ENCODE peak calls at places on chromosomes 2 and 18, in ten cellular contexts. L is mammary epithelial cell, Y is Panc1, N is PC-3, Q is prostate gland, G is foreskin fibroblast, X is MM.1S, T is fibroblast of lung, E is choroid plexus epithelial cell, I is fibroblast of mammary gland. W is an unnamed sample.
A peak's percentile ranks its signal among the peaks of the same experiment; 100 is the strongest.

GRCh38 chr2:72990695-72991438 is 73.5 kb downstream of the EMX1 start:
- DNase-seq in L (no peak), Y (no peak), N (no peak), Q (no peak), G (no peak), X (no peak), T (no peak), E (no peak), I (no peak), W (no peak)

GRCh38 chr2:191714925-191715324 is 37.0 kb downstream of the NABP1 start:
- DNase-seq in L (no peak), Y (no peak), N (no peak), Q (no peak), G (no peak), X (no peak), T (no peak), E (peak; percentile 54), I (no peak), W (no peak)

GRCh38 chr18:11785444-11786055 is 65.7 kb upstream of the CHMP1B start:
- DNase-seq in L (no peak), Y (no peak), N (no peak), Q (no peak), G (no peak), X (no peak), T (no peak), E (no peak), I (no peak), W (no peak)

GRCh38 chr18:23828426-23828825 is 139.2 kb downstream of the LAMA3 start:
- DNase-seq in L (peak; percentile 93), Y (no peak), N (peak; percentile 88), Q (no peak), G (peak; percentile 76), X (no peak), T (peak; percentile 55), E (peak; percentile 91), I (peak; percentile 82), W (no peak)

GRCh38 chr2:14270036-14270582 is 362.4 kb upstream of the LRATD1 start:
- DNase-seq in L (no peak), Y (no peak), N (no peak), Q (no peak), G (no peak), X (no peak), T (no peak), E (no peak), I (no peak), W (no peak)

GRCh38 chr2:3196716-3197115 is 180.9 kb downstream of the EIPR1 start:
- DNase-seq in L (no peak), Y (no peak), N (no peak), Q (no peak), G (no peak), X (no peak), T (no peak), E (no peak), I (no peak), W (no peak)

GRCh38 chr18:48022531-48023330 is 92.3 kb upstream of the SMAD2 start:
- DNase-seq in L (peak; percentile 67), Y (no peak), N (peak; percentile 73), Q (no peak), G (peak; percentile 70), X (peak; percentile 72), T (peak; percentile 66), E (peak; percentile 84), I (peak; percentile 71), W (no peak)

GRCh38 chr2:120805590-120805989 is 69.9 kb downstream of the GLI2 start:
- DNase-seq in L (no peak), Y (no peak), N (no peak), Q (no peak), G (no peak), X (no peak), T (no peak), E (no peak), I (no peak), W (no peak)

GRCh38 chr2:229835601-229836283 is 86.1 kb downstream of the TRIP12 start:
- DNase-seq in L (peak; percentile 66), Y (no peak), N (peak; percentile 32), Q (no peak), G (peak; percentile 67), X (no peak), T (peak; percentile 56), E (peak; percentile 28), I (peak; percentile 69), W (peak; percentile 60)

GRCh38 chr2:188456114-188456909 is 164.6 kb downstream of the GULP1 start:
- DNase-seq in L (no peak), Y (no peak), N (peak; percentile 3), Q (no peak), G (no peak), X (no peak), T (no peak), E (no peak), I (peak; percentile 10), W (no peak)

GRCh38 chr2:221518201-221518936 is 53.7 kb downstream of the EPHA4 start:
- DNase-seq in L (no peak), Y (no peak), N (peak; percentile 81), Q (no peak), G (no peak), X (peak; percentile 10), T (peak; percentile 58), E (peak; percentile 41), I (no peak), W (no peak)
- H3K4me3 ChIP-seq in L (no peak overlapping the region), Y (no peak overlapping the region), N (peak overlapping the region; percentile 53), Q (no peak overlapping the region), G (no peak overlapping the region), X (no peak overlapping the region), T (no peak overlapping the region), E (no peak overlapping the region), I (no peak overlapping the region), W (no peak overlapping the region)

GRCh38 chr2:236641051-236641450 is 71.4 kb downstream of the ACKR3 start:
- DNase-seq in L (no peak), Y (no peak), N (no peak), Q (no peak), G (no peak), X (no peak), T (no peak), E (no peak), I (no peak), W (no peak)
- TF ChIP-seq CTCF in L (no peak), Y (no peak), N (no peak), Q (no peak), G (no peak), X (no peak), T (no peak), E (no peak), I (no peak), W (no peak)

DNA sequence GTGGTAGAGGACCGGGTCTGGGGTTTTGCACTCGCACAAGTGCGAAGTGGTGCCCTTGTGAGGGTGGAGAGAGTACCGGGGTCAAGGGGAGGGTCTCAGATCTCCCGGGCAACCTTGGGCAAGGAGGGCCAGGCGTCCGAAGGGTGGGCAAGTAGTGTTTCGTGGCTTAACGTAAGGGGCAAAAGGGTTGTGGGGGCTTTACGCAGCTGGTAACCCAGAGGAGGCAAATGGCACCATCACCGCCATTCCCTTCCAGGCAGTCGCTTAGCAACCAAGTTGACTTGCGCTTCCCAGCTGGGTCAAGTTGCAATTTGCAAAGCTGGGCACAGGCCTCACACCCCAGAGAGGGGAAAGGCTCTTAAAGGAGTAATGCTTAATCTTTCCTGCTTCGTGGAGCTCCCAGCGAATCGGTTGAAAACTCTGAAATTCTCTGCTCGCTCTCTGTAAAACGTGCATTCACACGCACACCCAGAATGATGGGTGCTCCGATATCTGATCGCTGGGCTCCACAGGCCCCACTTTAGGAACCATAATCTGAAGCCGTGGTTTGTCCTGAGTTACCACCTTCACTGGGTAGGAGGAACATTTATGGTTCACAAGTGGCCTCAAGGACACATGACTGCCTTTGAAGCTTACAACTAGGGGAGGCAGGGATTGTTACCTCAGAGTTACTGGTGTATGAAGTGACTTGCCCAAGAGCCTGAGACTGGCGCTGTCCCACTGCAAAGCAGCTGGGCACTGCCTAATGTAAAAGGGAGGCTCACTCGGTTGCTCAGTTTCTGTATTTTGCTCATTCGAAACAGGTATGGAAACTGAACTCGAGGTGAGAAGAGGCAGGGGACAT is 127.9 kb downstream of the UXS1 start:
- DNase-seq in L (no peak), Y (no peak), N (no peak), Q (no peak), G (no peak), X (no peak), T (no peak), E (no peak), I (no peak), W (no peak)
- H3K4me3 ChIP-seq in L (peak overlapping the region; percentile 45), Y (no peak overlapping the region), N (no peak overlapping the region), Q (peak overlapping the region; percentile 26), G (no peak overlapping the region), X (no peak overlapping the region), T (no peak overlapping the region), E (no peak overlapping the region), I (no peak overlapping the region), W (no peak overlapping the region)

DNA sequence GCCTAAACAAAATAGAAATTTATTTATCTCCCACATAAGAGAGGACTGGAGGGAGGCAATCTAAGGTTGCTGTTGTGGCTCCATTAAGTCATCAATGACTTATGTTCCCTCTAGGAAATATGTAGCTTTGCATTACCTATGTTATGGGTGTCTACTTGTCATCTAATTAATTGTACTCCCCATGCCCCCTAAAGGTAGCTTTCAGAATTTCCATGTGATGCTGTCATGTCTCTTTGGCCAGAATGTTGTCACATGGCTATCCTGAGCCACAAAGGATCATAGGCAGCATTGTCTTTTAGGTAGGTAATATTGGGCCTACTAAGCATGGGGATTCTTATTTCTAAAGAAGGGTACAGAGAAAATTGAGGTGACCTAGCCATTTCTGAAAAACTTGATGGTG is 935.6 kb upstream of the FANCL start:
- DNase-seq in L (no peak), Y (no peak), N (peak; percentile 3), Q (no peak), G (no peak), X (peak; percentile 27), T (no peak), E (no peak), I (no peak), W (no peak)
- TF ChIP-seq CTCF in L (no peak), Y (no peak), N (peak; percentile 19), Q (no peak), G (no peak), X (no peak), T (no peak), E (peak; percentile 13), I (no peak), W (no peak)

GRCh38 chr2:17541514-17541950 is 1.0 kb downstream of the VSNL1 start:
- DNase-seq in L (peak; percentile 19), Y (no peak), N (no peak), Q (no peak), G (no peak), X (no peak), T (no peak), E (no peak), I (no peak), W (no peak)
- H3K4me3 ChIP-seq in L (peak overlapping the region; percentile 72), Y (no peak overlapping the region), N (no peak overlapping the region), Q (peak overlapping the region; percentile 20), G (peak overlapping the region; percentile 44), X (peak overlapping the region; percentile 54), T (peak overlapping the region; percentile 63), E (no peak overlapping the region), I (no peak overlapping the region), W (no peak overlapping the region)

DNA sequence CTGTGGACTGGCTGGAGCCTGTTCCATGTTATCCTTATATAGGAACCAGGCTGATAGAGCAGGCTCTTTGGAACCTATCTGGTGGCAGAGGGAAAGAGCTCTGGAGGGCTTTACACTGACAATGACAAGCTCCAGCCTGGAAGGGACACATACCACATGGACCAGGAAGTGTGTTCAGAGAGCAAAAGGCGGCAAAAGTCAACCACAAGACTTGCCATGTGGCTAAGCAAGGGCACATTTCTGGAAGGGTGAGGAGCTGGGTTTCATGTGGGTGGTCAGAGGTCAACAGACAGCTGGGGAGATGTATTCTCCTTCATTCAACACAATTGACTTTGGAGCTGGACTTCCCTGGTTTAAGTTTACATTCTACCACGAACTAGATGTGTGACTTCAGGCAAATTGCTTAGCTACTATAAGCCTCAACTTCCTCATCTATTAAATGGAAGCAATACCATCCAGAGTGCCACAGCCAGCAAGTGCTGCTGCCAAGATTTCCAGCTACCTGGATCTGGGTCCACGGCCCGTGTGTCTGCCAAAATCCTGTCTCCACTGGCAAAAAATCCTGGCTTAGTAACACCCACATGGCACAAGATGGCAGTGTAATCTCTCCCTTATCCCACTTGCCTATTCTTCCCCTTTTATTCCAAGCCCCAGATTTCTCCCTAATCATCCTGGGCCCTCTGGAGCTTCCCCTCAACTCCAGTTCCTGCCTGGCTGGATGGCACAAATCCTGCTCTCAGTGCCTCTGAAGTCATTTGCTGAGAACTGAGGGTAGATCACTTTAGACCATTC is 325.3 kb downstream of the DYSF start:
- DNase-seq in L (no peak), Y (no peak), N (peak; percentile 51), Q (peak; percentile 9), G (peak; percentile 51), X (no peak), T (peak; percentile 25), E (no peak), I (no peak), W (no peak)
- TF ChIP-seq CTCF in L (peak; percentile 27), Y (no peak), N (peak; percentile 62), Q (peak; percentile 37), G (peak; percentile 18), X (no peak), T (peak; percentile 18), E (peak; percentile 8), I (peak; percentile 26), W (peak; percentile 37)

W was measured in BJ.